ENCODE peak calls at places on chromosomes 11 and 22, in eight cellular contexts. T is tibial nerve, X is left ventricle myocardium inferior, D is HCT116, Y is SJSA1, I is heart right ventricle, Q is cardiac muscle cell, R is lung. F is an unnamed sample.

GRCh38 chr11:30147293-30147692 is 83.5 kb upstream of the FSHB start:
- DNase-seq in T (no peak), X (no peak), D (no peak), Y (no peak), I (no peak), Q (no peak), R (no peak), F (no peak)

GRCh38 chr11:91248199-91248807 is 976.3 kb upstream of the FAT3 start:
- DNase-seq in T (no peak), X (no peak), D (peak; percentile 4), Y (no peak), I (peak; percentile 9), Q (peak; percentile 57), R (no peak), F (no peak)

GRCh38 chr11:78646564-78647185 is 72.0 kb upstream of the NARS2 start:
- DNase-seq in T (peak; percentile 26), X (no peak), D (peak; percentile 49), Y (no peak), I (peak; percentile 18), Q (peak; percentile 53), R (peak; percentile 65), F (no peak)

GRCh38 chr11:13831707-13832106 is 130.8 kb upstream of the SPON1 start:
- DNase-seq in T (no peak), X (no peak), D (no peak), Y (no peak), I (no peak), Q (no peak), R (no peak), F (no peak)

GRCh38 chr11:106152824-106153223 is 75.4 kb downstream of the AASDHPPT start:
- DNase-seq in T (no peak), X (no peak), D (no peak), Y (no peak), I (no peak), Q (peak; percentile 4), R (no peak), F (no peak)

GRCh38 chr11:134119094-134119493 is 50.2 kb downstream of the JAM3 start:
- DNase-seq in T (no peak), X (no peak), D (no peak), Y (no peak), I (no peak), Q (peak; percentile 48), R (no peak), F (no peak)

GRCh38 chr11:19631657-19632325 is 80.8 kb upstream of the NAV2 start:
- DNase-seq in T (no peak), X (no peak), D (no peak), Y (no peak), I (no peak), Q (peak; percentile 44), R (no peak), F (no peak)

GRCh38 chr11:73792584-73792983 is 4.9 kb downstream of the MRPL48 start:
- DNase-seq in T (no peak), X (no peak), D (no peak), Y (no peak), I (no peak), Q (no peak), R (no peak), F (no peak)

GRCh38 chr11:92495107-92495793 is 270.6 kb downstream of the FAT3 start:
- DNase-seq in T (no peak), X (no peak), D (no peak), Y (no peak), I (no peak), Q (no peak), R (no peak), F (no peak)

DNA sequence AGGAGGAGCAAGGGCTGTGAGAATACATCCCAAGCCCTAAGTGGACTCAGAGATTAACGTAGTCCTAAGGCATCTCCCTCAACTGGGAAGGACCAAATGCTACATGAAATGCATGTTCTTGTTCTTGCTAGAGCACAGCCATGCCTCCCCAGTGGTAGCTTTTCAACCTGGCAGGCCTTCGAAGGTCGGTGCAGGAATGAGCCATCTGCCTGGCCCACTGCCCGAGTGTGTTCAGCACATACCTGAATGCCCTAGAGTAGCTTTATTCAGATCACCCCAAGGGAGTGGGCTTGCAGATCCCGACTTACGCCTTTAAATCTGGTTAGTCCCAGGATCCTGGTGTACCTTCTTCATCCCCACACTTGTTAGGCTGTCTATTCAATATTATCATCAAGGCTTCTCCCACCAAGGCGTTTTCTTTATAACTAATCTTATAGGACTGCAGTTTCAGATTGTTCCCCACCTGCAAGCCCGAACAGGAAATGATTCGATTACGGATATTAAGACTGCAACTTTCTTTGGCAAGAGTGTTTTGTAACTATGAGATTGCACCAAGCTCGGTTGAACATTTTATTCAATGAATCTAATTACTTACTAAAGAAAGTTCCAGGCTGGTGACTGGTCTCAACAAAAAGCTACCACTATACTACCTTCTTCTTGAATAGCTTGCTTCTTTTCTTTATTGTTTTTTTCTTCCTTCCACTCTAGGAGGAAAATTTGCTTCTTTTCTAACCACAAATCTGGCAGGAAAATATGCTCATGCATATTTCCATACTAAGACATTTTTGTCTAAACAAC is 115.6 kb downstream of the SGSM3 start:
- DNase-seq in T (no peak), X (no peak), D (no peak), Y (no peak), I (no peak), Q (peak; percentile 34), R (no peak), F (no peak)
- H3K4me3 ChIP-seq in T (no peak overlapping the region), X (no peak overlapping the region), D (no peak overlapping the region), Y (no peak overlapping the region), I (no peak overlapping the region), Q (no peak overlapping the region), R (no peak overlapping the region), F (no peak overlapping the region)

GRCh38 chr11:55401011-55401410 is 33.2 kb downstream of the OR4A15 start:
- DNase-seq in T (no peak), X (no peak), D (no peak), Y (no peak), I (no peak), Q (no peak), R (no peak), F (no peak)
- H3K9me3 ChIP-seq in T (no peaks in the 10 kb centered on the region), X (peaks cover 29% of the 10 kb centered on the region), D (peaks cover 4% of the 10 kb centered on the region), Y (no peaks in the 10 kb centered on the region), I (no peaks in the 10 kb centered on the region), Q (no peaks in the 10 kb centered on the region), R (no peaks in the 10 kb centered on the region), F (peaks cover 3% of the 10 kb centered on the region)

GRCh38 chr11:124738713-124739478 is 846 bp upstream of the NRGN start:
- DNase-seq in T (no peak), X (no peak), D (no peak), Y (no peak), I (no peak), Q (no peak), R (no peak), F (no peak)
- H3K4me3 ChIP-seq in T (no peak overlapping the region), X (peak overlapping the region; percentile 76), D (peak overlapping the region; percentile 65), Y (no peak overlapping the region), I (peak overlapping the region; percentile 69), Q (peak overlapping the region; percentile 36), R (no peak overlapping the region), F (peak overlapping the region; percentile 82)

GRCh38 chr22:30982501-30982900 is 13.4 kb downstream of the TUG1 start:
- DNase-seq in T (no peak), X (no peak), D (no peak), Y (no peak), I (no peak), Q (no peak), R (no peak), F (no peak)

GRCh38 chr22:30989473-30989872 is 20.4 kb downstream of the TUG1 start:
- DNase-seq in T (no peak), X (no peak), D (no peak), Y (no peak), I (no peak), Q (peak; percentile 48), R (no peak), F (no peak)

GRCh38 chr22:30984317-30984716 is 15.3 kb downstream of the TUG1 start:
- DNase-seq in T (no peak), X (no peak), D (no peak), Y (no peak), I (no peak), Q (no peak), R (no peak), F (no peak)

GRCh38 chr22:30990675-30991074 is 21.6 kb downstream of the TUG1 start:
- DNase-seq in T (no peak), X (no peak), D (no peak), Y (no peak), I (no peak), Q (no peak), R (no peak), F (no peak)

GRCh38 chr22:30985561-30986208 is 16.6 kb downstream of the TUG1 start:
- DNase-seq in T (no peak), X (no peak), D (no peak), Y (no peak), I (no peak), Q (no peak), R (no peak), F (no peak)
- H3K9me3 ChIP-seq in T (peaks cover 3% of the 10 kb centered on the region), X (peaks cover 62% of the 10 kb centered on the region), D (no peaks in the 10 kb centered on the region), Y (no peaks in the 10 kb centered on the region), I (no peaks in the 10 kb centered on the region), Q (no peaks in the 10 kb centered on the region), R (no peaks in the 10 kb centered on the region), F (peaks cover 18% of the 10 kb centered on the region)

GRCh38 chr11:127445476-127445875 is 444.9 kb upstream of the KIRREL3 start:
- DNase-seq in T (no peak), X (peak; percentile 16), D (no peak), Y (no peak), I (no peak), Q (no peak), R (no peak), F (no peak)
- H3K4me3 ChIP-seq in T (no peak overlapping the region), X (no peak overlapping the region), D (no peak overlapping the region), Y (no peak overlapping the region), I (no peak overlapping the region), Q (no peak overlapping the region), R (no peak overlapping the region), F (no peak overlapping the region)

F was measured in thoracic aorta.